ENCODE peak calls at places on chromosome 18, in nine cellular contexts. A is T-cell, O is midbrain, U is substantia nigra, H is cerebellum, Y is NCI-H748 treated with DMSO at 0.1 percent for 48 hours, Q is GM06990, D is GM12865, S is sigmoid colon. R is an unnamed sample.

GRCh38 chr18:59148192-59148591 is 8.5 kb downstream of the SEC11C start:
- DNase-seq in A (no peak), O (no peak), U (no peak), H (no peak), Y (peak), Q (no peak), D (no peak), S (no peak), R (peak)

GRCh38 chr18:13550446-13551304 is 175.7 kb downstream of the FAM210A start:
- DNase-seq in A (no peak), O (no peak), U (no peak), H (no peak), Y (no peak), Q (no peak), D (no peak), S (no peak), R (no peak)

GRCh38 chr18:6427281-6427680 is 12.6 kb upstream of the L3MBTL4 start:
- DNase-seq in A (no peak), O (no peak), U (no peak), H (no peak), Y (no peak), Q (no peak), D (no peak), S (no peak), R (no peak)

GRCh38 chr18:68791801-68792200 is 6.1 kb upstream of the CCDC102B start:
- DNase-seq in A (no peak), O (no peak), U (no peak), H (no peak), Y (no peak), Q (no peak), D (no peak), S (no peak), R (no peak)

GRCh38 chr18:23627325-23627724 is 35.4 kb downstream of the ANKRD29 start:
- DNase-seq in A (no peak), O (no peak), U (no peak), H (no peak), Y (no peak), Q (no peak), D (no peak), S (no peak), R (no peak)

GRCh38 chr18:22422909-22423548 is 5.3 kb upstream of the CTAGE1 start:
- DNase-seq in A (no peak), O (no peak), U (no peak), H (no peak), Y (no peak), Q (no peak), D (no peak), S (no peak), R (no peak)

GRCh38 chr18:3508576-3509559 is 58.9 kb downstream of the TGIF1 start:
- DNase-seq in A (no peak), O (no peak), U (no peak), H (no peak), Y (no peak), Q (no peak), D (no peak), S (no peak), R (peak)

GRCh38 chr18:64201781-64202180 is 52.9 kb upstream of the LINC00305 start:
- DNase-seq in A (no peak), O (no peak), U (no peak), H (no peak), Y (peak), Q (no peak), D (no peak), S (no peak), R (no peak)

GRCh38 chr18:40346146-40346545 is 1608.9 kb upstream of the PIK3C3 start:
- DNase-seq in A (no peak), O (no peak), U (no peak), H (no peak), Y (no peak), Q (no peak), D (no peak), S (no peak), R (no peak)

GRCh38 chr18:35043207-35043606 is 2.0 kb downstream of the MAPRE2 start:
- DNase-seq in A (no peak), O (no peak), U (no peak), H (no peak), Y (no peak), Q (no peak), D (no peak), S (no peak), R (no peak)

GRCh38 chr18:49075697-49076096 is 124.9 kb upstream of the SMAD7 start:
- DNase-seq in A (no peak), O (no peak), U (no peak), H (no peak), Y (no peak), Q (no peak), D (no peak), S (no peak), R (no peak)

GRCh38 chr18:50817898-50818250 is 1.9 kb downstream of the MRO start:
- DNase-seq in A (no peak), O (peak), U (no peak), H (no peak), Y (no peak), Q (no peak), D (no peak), S (no peak), R (no peak)

GRCh38 chr18:62101236-62101635 is 85.6 kb downstream of the PIGN start:
- DNase-seq in A (no peak), O (no peak), U (no peak), H (no peak), Y (no peak), Q (no peak), D (no peak), S (no peak), R (no peak)

GRCh38 chr18:48405971-48406370 is 3.2 kb downstream of the ZBTB7C start:
- DNase-seq in A (no peak), O (no peak), U (no peak), H (no peak), Y (no peak), Q (no peak), D (no peak), S (no peak), R (no peak)

GRCh38 chr18:2897015-2897414 is 50.2 kb downstream of the EMILIN2 start:
- DNase-seq in A (no peak), O (no peak), U (no peak), H (no peak), Y (no peak), Q (no peak), D (no peak), S (no peak), R (no peak)

GRCh38 chr18:35942661-35943060 is 29.8 kb upstream of the RMP24 start:
- DNase-seq in A (no peak), O (no peak), U (no peak), H (no peak), Y (no peak), Q (no peak), D (no peak), S (no peak), R (no peak)

GRCh38 chr18:9055185-9055584 is 47.3 kb upstream of the NDUFV2 start:
- DNase-seq in A (no peak), O (no peak), U (no peak), H (peak), Y (no peak), Q (no peak), D (peak), S (no peak), R (no peak)

GRCh38 chr18:73201940-73202339 is 334.2 kb upstream of the NETO1 start:
- DNase-seq in A (no peak), O (no peak), U (no peak), H (no peak), Y (no peak), Q (no peak), D (no peak), S (no peak), R (no peak)

GRCh38 chr18:28669165-28669564 is 492.2 kb upstream of the CDH2 start:
- DNase-seq in A (no peak), O (no peak), U (no peak), H (no peak), Y (no peak), Q (no peak), D (no peak), S (no peak), R (no peak)

GRCh38 chr18:27017901-27018500 is 152.5 kb upstream of the AQP4 start:
- DNase-seq in A (no peak), O (peak), U (no peak), H (peak), Y (peak), Q (no peak), D (peak), S (no peak), R (peak)

GRCh38 chr18:54769526-54770464 is 58.5 kb upstream of the RAB27B start:
- DNase-seq in A (no peak), O (no peak), U (no peak), H (no peak), Y (no peak), Q (no peak), D (no peak), S (no peak), R (no peak)

GRCh38 chr18:457120-457519 is 43.4 kb downstream of the COLEC12 start:
- DNase-seq in A (no peak), O (no peak), U (no peak), H (no peak), Y (no peak), Q (no peak), D (no peak), S (peak), R (no peak)

GRCh38 chr18:22034276-22034675 is 135.1 kb upstream of the GATA6 start:
- DNase-seq in A (no peak), O (no peak), U (no peak), H (no peak), Y (no peak), Q (no peak), D (no peak), S (no peak), R (no peak)

GRCh38 chr18:39463986-39464385 is 1898.4 kb upstream of the CELF4 start:
- DNase-seq in A (no peak), O (no peak), U (no peak), H (no peak), Y (no peak), Q (no peak), D (no peak), S (no peak), R (no peak)

GRCh38 chr18:36095936-36096519 is 28.7 kb upstream of the RPRD1A start:
- DNase-seq in A (no peak), O (peak), U (no peak), H (peak), Y (peak), Q (peak), D (peak), S (no peak), R (peak)

GRCh38 chr18:5311273-5312009 is 15.9 kb upstream of the ZBTB14 start:
- DNase-seq in A (no peak), O (no peak), U (no peak), H (no peak), Y (no peak), Q (no peak), D (no peak), S (no peak), R (no peak)

GRCh38 chr18:9949861-9950260 is 36.0 kb downstream of the VAPA start:
- DNase-seq in A (no peak), O (no peak), U (no peak), H (no peak), Y (no peak), Q (no peak), D (no peak), S (no peak), R (no peak)

GRCh38 chr18:76984193-76985155 is 148.1 kb downstream of the MBP start:
- DNase-seq in A (no peak), O (no peak), U (no peak), H (no peak), Y (no peak), Q (no peak), D (no peak), S (no peak), R (no peak)

R was measured in NCI-H345.